ENCODE peak calls at places on chromosomes 13 and 19, in nine cellular contexts. J is GM12891, O is NB4, E is breast epithelium, W is adrenal gland, P is lower leg skin, X is esophagus squamous epithelium, K is thyroid gland, N is sigmoid colon. B is an unnamed sample.

GRCh38 chr13:113637262-113638160 is 20.5 kb downstream of the ATP4B start:
- DNase-seq in E (no peak), W (no peak), P (no peak), J (no peak), K (no peak), N (peak), O (no peak), X (no peak), B (no peak)

GRCh38 chr19:19568802-19569756 is 31.0 kb downstream of the CILP2 start:
- DNase-seq in J (no peak), E (no peak), X (no peak), K (no peak), W (no peak), N (no peak), P (no peak), O (no peak), B (peak)

GRCh38 chr19:18415177-18415867 is 3.9 kb upstream of the SSBP4 start:
- DNase-seq in O (peak), K (no peak), P (peak), X (no peak), N (peak), J (no peak), W (peak), E (peak), B (peak)

GRCh38 chr13:32917504-32917903 is 98.7 kb upstream of the KL start:
- DNase-seq in K (no peak), O (no peak), J (peak), N (no peak), E (no peak), X (no peak), W (no peak), P (no peak), B (peak)

GRCh38 chr19:56403261-56403660 is 871 bp upstream of the ZNF583 start:
- DNase-seq in N (no peak), W (no peak), J (no peak), E (no peak), O (no peak), X (no peak), P (no peak), K (no peak), B (peak)

GRCh38 chr19:6318772-6319171 is 14.6 kb downstream of the ACER1 start:
- DNase-seq in W (no peak), O (no peak), J (no peak), P (no peak), N (no peak), X (no peak), K (no peak), E (no peak), B (peak)

GRCh38 chr19:46981296-46981695 is 38.3 kb upstream of the NPAS1 start:
- DNase-seq in X (no peak), O (no peak), P (no peak), K (no peak), W (no peak), N (no peak), E (no peak), J (no peak), B (no peak)

GRCh38 chr19:40494191-40494838 is 27.5 kb downstream of the SPTBN4 start:
- DNase-seq in P (no peak), K (no peak), J (no peak), O (no peak), X (no peak), E (no peak), N (no peak), W (no peak), B (no peak)

GRCh38 chr19:32168111-32168510 is 177.3 kb upstream of the ZNF507 start:
- DNase-seq in K (no peak), J (no peak), X (no peak), W (peak), E (no peak), N (no peak), P (no peak), O (no peak), B (no peak)

GRCh38 chr19:32165750-32166149 is 179.7 kb upstream of the ZNF507 start:
- DNase-seq in X (no peak), N (no peak), E (no peak), W (no peak), J (no peak), K (no peak), P (no peak), O (no peak), B (no peak)

GRCh38 chr19:32165176-32165575 is 180.2 kb upstream of the ZNF507 start:
- DNase-seq in E (no peak), K (no peak), W (no peak), X (no peak), O (no peak), P (no peak), J (no peak), N (no peak), B (no peak)

GRCh38 chr19:32166238-32166637 is 179.2 kb upstream of the ZNF507 start:
- DNase-seq in E (no peak), J (no peak), P (no peak), K (no peak), O (no peak), N (no peak), W (no peak), X (no peak), B (no peak)

DNA sequence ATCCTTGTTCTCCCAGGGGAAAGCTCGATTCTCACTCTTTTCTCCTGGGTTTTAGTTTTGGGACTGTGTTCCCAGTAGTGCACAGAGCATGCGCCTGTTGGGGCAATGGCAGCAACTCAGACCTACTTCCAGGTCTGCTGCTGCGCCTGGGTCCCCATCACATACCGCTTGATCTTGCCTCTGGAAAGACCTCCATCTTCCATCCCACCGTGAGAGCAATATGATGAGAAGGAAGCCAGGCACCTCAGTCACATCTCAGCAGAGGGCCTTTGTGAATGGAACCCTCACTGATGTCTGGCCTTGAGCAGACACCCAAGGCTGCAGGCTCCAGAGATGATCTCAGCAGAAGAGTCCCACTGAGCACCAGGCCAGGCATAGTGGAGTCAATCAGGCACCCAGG is 176.8 kb upstream of the ZNF507 start:
- DNase-seq in J (no peak), W (no peak), P (no peak), N (peak), X (no peak), K (no peak), E (no peak), O (no peak), B (no peak)
- TF ChIP-seq POLR2A in J (no peak), W (no peak), P (no peak), N (no peak), X (no peak), K (no peak), E (no peak), O (no peak), B (no peak)

DNA sequence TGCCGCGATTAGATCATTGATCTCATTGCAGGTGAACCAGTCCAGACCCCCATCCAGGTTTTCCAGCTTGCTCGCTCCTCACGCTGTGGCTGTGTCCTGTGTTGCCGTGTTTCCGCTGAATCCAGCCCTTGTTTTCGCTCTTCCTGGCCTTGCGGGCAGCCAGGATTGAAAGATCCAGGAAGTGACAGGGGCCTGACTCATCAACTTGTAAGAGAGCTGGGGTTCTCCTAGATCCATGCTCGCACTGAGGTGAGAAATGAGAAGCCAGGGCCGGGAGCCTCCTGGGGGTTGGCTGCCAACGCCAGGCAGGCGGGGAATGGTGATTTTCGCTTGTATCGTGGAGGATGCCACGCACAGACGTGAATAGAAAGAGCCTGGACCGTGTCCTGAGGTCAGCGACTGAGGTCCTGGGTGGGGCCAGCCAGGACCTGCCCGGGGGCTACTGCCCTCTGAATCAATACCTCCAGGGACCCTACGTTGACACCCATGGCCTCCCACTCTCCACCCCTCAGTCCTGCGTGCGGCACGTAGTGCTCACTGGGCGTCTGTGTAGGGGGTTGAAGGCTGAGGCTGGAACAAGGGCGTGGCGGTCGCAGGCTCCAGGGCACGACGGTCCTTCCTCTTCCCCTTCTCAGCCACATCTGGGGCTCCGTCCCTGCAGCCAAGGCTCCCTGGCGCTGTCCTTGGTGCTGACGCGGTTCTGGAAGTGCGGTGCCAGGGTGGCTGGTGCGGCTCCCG is 7.3 kb upstream of the PTPRH start:
- DNase-seq in E (peak), J (no peak), N (peak), O (peak), P (peak), W (peak), X (no peak), K (peak), B (peak)
- TF ChIP-seq POLR2A in E (no peak), J (no peak), N (no peak), O (no peak), P (no peak), W (peak), X (peak), K (no peak), B (peak)

DNA sequence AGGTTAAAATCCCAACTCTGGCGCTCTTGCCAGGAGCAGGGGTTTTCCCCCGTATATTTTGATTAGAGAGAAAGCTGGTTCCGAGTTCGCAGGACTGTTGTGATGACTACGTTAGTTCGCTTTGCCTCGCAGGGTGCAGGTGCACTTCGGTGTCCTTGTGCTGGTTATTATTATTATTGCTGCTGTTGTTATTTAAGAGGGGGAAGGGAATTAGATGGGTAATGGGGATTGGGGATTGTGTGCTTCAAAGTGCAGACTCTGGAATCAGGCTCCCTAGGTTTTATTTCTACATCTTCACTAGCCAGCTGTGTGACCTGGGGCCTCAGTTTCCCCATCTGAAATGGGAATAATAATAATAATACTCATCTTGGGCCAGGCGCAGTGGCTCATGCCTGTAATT is 15.2 kb downstream of the ACP7 start:
- DNase-seq in O (no peak), K (no peak), W (no peak), N (no peak), P (no peak), E (no peak), J (no peak), X (no peak), B (no peak)
- TF ChIP-seq POLR2A in O (no peak), K (no peak), W (no peak), N (no peak), P (no peak), E (no peak), J (no peak), X (no peak), B (no peak)

DNA sequence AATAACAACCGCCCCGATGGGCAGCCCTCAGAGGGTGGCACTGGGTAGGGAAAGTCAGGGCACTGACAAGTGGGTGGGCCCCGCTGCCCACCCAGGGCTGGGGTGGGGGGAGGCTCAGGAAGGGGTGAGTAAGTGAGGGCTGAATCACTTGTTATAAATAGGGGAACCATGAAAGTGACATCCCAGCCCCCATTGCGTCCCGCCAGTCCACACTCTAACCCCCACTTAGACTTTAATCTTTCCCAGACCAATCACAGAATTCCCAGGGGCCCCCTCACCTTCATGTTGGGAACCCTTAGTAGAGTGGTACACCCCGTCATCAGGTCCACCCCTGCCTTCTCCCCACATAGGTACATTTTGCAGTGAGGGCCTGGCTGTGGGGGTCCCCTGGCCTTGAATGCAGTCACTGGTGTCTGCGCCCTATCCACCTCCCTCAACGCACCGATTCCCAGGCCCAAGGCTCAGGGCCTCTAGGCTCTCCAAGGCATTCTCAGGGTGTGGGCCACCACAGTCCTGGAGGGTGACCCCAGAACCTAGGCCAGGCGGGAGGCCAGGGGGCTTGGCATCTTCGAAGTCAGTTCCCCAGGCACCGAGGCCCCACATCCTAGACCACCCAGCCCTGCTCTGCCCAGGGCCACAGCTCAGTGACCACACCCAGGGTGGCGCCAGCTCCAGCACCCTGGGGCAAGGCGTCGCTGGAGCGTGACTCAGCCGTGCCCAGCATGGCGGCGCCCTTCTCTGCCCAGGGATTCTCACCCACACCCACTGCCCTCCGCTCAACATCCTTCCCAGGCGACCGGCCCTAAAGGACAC is 36.8 kb upstream of the NANOS3 start:
- DNase-seq in N (peak), K (peak), P (no peak), E (peak), W (peak), O (peak), X (no peak), J (no peak), B (peak)
- TF ChIP-seq POLR2A in N (peak), K (no peak), P (no peak), E (peak), W (no peak), O (peak), X (peak), J (peak), B (peak)

DNA sequence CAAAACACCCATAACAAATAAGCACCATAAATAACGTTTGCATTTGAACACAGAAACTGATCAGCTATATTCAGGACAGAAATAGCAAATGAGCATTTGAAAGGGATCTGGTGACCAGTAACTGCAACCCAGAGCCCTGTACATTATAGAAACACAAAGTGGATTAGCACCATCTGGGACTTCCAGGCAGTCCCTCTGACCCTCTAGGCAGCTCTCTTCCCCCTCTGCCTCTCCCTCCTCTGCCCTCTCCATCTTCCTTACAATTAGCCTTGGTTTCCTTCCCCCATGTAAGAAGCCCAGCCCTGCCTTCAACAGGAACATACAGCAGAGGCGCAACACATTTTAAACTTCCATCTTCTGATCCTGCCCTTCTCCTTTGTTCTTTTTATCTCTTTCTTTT is 215.0 kb downstream of the DCLK1 start:
- DNase-seq in X (no peak), P (no peak), W (no peak), E (no peak), K (no peak), O (no peak), N (no peak), J (no peak), B (no peak)
- TF ChIP-seq POLR2A in X (no peak), P (no peak), W (no peak), E (no peak), K (no peak), O (no peak), N (no peak), J (no peak), B (no peak)

B was measured in IMR-90.